ENCODE peak calls at places on chromosomes 16 and 17, in five cellular contexts. O, F, U, M and L are unnamed samples.

GRCh38 chr17:27919120-27919519 is 26.0 kb upstream of the LYRM9 start:
- DNase-seq in O (no peak), F (no peak), U (no peak), M (no peak), L (no peak)

GRCh38 chr17:2435181-2435741 is 34.4 kb upstream of the MNT start:
- DNase-seq in O (no peak), F (no peak), U (peak; percentile 73), M (no peak), L (no peak)

GRCh38 chr16:2828521-2828840 is 1.6 kb upstream of the ZG16B start:
- DNase-seq in O (no peak), F (no peak), U (no peak), M (no peak), L (no peak)

GRCh38 chr17:57835333-57835900 is 14.4 kb downstream of the MRPS23 start:
- DNase-seq in O (no peak), F (no peak), U (no peak), M (no peak), L (no peak)

GRCh38 chr17:18094409-18094807 is 6.7 kb downstream of the DRG2 start:
- DNase-seq in O (no peak), F (no peak), U (no peak), M (no peak), L (no peak)

GRCh38 chr16:30041841-30042240 is 10.8 kb upstream of the TLCD3B start:
- DNase-seq in O (peak; percentile 39), F (no peak), U (no peak), M (no peak), L (no peak)

GRCh38 chr17:12734852-12735430 is 54.4 kb upstream of the ARHGAP44 start:
- DNase-seq in O (no peak), F (no peak), U (peak; percentile 12), M (no peak), L (no peak)

GRCh38 chr17:71163121-71163812 is 957.6 kb upstream of the SOX9 start:
- DNase-seq in O (peak; percentile 15), F (no peak), U (no peak), M (no peak), L (no peak)

GRCh38 chr17:81040791-81041337 is 5.9 kb downstream of the BAIAP2 start:
- DNase-seq in O (no peak), F (no peak), U (peak; percentile 81), M (peak; percentile 56), L (no peak)

GRCh38 chr16:17921357-17921978 is 415.1 kb downstream of the NPIPA8 start:
- DNase-seq in O (peak; percentile 10), F (peak; percentile 20), U (peak; percentile 66), M (peak; percentile 53), L (no peak)

GRCh38 chr16:70470927-70471341 is 16.5 kb downstream of the FCSK start:
- DNase-seq in O (no peak), F (no peak), U (peak; percentile 75), M (peak; percentile 67), L (no peak)

GRCh38 chr16:70474320-70475053 is 20.1 kb downstream of the FCSK start:
- DNase-seq in O (no peak), F (no peak), U (no peak), M (no peak), L (no peak)

GRCh38 chr16:70475054-70475871 is 20.9 kb downstream of the FCSK start:
- DNase-seq in O (no peak), F (no peak), U (no peak), M (no peak), L (no peak)

GRCh38 chr16:70472786-70473433 is 18.5 kb downstream of the FCSK start:
- DNase-seq in O (no peak), F (no peak), U (no peak), M (no peak), L (no peak)

GRCh38 chr16:70473446-70474319 is 19.3 kb downstream of the FCSK start:
- DNase-seq in O (no peak), F (no peak), U (no peak), M (no peak), L (no peak)
- TF ChIP-seq CTCF in O (no peak), F (no peak), U (no peak), M (no peak), L (no peak)

DNA sequence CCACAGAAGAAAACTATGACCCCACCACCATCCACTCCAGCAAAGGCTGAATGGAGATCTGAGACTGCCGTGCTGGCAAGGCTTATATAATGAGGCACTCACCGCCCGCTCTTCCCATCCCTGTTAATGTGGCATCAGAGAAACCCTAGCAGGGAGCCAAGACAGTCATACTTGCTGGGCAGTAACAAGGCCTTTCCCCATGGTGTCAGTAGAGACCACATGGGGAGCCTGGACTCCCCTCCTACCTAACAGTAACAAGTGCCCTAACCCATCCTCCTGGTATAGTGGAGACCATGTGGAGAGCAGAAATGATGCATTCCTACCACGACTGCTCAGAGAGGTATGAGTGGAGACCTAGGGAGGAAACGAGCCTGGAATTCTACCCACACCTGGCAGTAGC is 235.2 kb downstream of the C16orf78 start:
- DNase-seq in O (no peak), F (no peak), U (peak; percentile 50), M (no peak), L (no peak)
- TF ChIP-seq CTCF in O (no peak), F (no peak), U (peak; percentile 60), M (no peak), L (no peak)

DNA sequence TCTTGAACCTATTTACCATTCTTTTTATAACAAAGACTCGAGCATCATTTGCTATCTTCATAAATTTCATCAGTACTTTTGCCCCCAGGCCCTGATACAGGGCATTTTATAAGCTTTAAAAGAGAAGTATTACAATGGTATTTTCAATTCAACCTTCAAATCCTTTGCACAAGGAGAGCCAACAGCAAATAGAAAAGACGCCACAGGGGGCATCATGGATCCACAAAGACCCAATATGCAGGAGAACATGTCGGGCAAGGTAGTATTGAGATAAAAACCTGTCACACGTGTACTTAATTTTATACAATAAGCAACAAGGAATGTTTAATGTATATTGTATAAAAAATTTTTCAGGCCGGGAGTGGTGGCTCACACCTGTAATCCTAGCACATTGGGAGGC is 10.2 kb downstream of the MAP3K14 start:
- DNase-seq in O (no peak), F (no peak), U (no peak), M (no peak), L (no peak)
- TF ChIP-seq CTCF in O (no peak), F (no peak), U (peak; percentile 49), M (no peak), L (no peak)

GRCh38 chr16:12754824-12755543 is 48.7 kb downstream of the CPPED1 start:
- DNase-seq in O (no peak), F (no peak), U (no peak), M (no peak), L (no peak)

GRCh38 chr16:12752159-12752558 is 51.5 kb downstream of the CPPED1 start:
- DNase-seq in O (no peak), F (no peak), U (no peak), M (no peak), L (no peak)

GRCh38 chr16:12750554-12750918 is 53.2 kb downstream of the CPPED1 start:
- DNase-seq in O (no peak), F (no peak), U (no peak), M (no peak), L (no peak)

GRCh38 chr16:12757546-12757945 is 46.1 kb downstream of the CPPED1 start:
- DNase-seq in O (no peak), F (no peak), U (no peak), M (no peak), L (no peak)

DNA sequence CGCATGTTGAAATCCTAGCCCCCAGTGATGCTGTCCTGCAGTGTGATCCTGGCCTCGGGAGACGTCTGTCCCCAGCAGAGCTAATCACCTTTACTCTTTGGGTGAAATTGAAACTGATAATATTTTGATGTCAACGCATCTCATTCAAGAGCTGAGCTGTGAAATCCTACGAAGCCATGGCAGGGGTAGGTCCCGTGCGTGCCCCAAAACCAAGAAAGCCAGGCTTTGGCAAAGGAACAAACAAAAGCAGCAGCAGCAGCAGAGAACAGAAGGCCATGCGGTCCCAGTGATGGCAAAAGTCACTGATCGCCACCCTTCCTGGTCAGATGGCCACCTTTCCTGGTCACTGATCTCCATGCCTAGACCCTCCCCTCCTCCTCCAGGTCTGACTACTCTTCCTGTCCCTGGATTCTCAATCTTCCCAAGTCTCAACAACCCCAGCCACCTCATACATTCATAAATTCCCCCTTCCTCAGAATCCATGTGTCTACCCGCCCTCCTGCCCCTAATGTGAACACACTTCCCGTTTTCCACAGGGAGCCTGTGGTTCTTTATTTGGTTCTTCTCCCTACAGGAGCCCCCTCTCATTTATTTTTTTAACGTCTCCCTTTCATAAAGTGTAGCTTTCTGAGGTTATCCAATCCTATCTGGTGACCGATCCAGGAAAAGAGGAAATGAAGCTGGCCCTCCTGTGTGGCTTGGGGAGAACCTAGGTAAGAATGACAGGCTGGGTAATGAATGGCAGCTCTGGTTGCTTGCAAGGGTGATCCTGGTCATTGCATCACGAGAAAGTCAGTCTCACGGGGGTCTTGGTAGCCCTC is 50.3 kb downstream of the CPPED1 start:
- DNase-seq in O (no peak), F (no peak), U (no peak), M (no peak), L (no peak)
- TF ChIP-seq CTCF in O (no peak), F (no peak), U (no peak), M (no peak), L (no peak)

GRCh38 chr17:45263477-45263860 is 1.6 kb upstream of the SPATA32 start:
- DNase-seq in O (no peak), F (no peak), U (peak; percentile 28), M (no peak), L (no peak)

GRCh38 chr17:45264988-45265387 is 3.1 kb upstream of the SPATA32 start:
- DNase-seq in O (no peak), F (no peak), U (no peak), M (no peak), L (no peak)

GRCh38 chr17:45261577-45262515 is at the start of gene SPATA32:
- DNase-seq in O (peak; percentile 40), F (peak; percentile 42), U (peak; percentile 82), M (peak; percentile 37), L (peak; percentile 64)

GRCh38 chr17:45264430-45264829 is 2.5 kb upstream of the SPATA32 start:
- DNase-seq in O (no peak), F (no peak), U (no peak), M (no peak), L (no peak)

GRCh38 chr17:45262516-45263476 is 902 bp upstream of the SPATA32 start:
- DNase-seq in O (peak; percentile 26), F (no peak), U (peak; percentile 36), M (no peak), L (no peak)
- TF ChIP-seq CTCF in O (no peak), F (no peak), U (no peak), M (no peak), L (no peak)

DNA sequence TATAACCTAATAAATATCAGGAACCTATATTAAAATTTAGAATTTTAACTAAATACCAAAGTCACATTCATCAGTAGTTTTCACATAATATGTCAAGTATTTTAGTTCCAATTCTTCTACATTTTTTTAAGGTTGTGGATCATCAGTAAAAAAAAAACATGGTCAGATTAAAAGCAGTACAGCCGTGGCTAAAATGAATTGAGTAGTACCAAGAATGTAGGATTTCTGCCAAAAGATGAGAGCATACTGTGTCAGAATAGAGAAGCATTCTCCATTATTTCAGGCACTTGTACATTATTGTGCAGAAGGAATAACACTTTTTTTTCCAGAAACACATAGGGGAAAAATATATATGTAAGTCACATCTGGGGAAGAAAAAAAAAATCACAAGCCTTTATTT is 1176.1 kb downstream of the CDH11 start:
- DNase-seq in O (no peak), F (no peak), U (no peak), M (no peak), L (no peak)
- TF ChIP-seq CTCF in O (no peak), F (no peak), U (no peak), M (no peak), L (no peak)